ENCODE peak calls at places on chromosomes 13 and 19, in nine cellular contexts. J is upper lobe of left lung; D is esophagus squamous epithelium; W is CD8-positive, alpha-beta memory T cell; A is HFF-Myc; C is IMR-90; P is GM23338; S is uterus; B is K562. F is an unnamed sample.

GRCh38 chr13:44199627-44200207 is 173.9 kb upstream of the SERP2 start:
- DNase-seq in W (no peak), S (no peak), A (no peak), D (no peak), J (no peak), C (no peak), B (no peak), P (no peak), F (no peak)

GRCh38 chr13:57264965-57265364 is 98.0 kb downstream of the PRR20E start:
- DNase-seq in B (no peak), A (no peak), S (no peak), P (no peak), W (no peak), D (no peak), J (no peak), C (no peak), F (no peak)

GRCh38 chr19:10141479-10141878 is 21.8 kb upstream of the EIF3G start:
- DNase-seq in P (no peak), S (no peak), B (no peak), D (no peak), A (no peak), J (peak; percentile 55), C (no peak), W (no peak), F (no peak)

GRCh38 chr13:80251403-80251802 is 89.5 kb downstream of the SPRY2 start:
- DNase-seq in W (no peak), D (no peak), J (no peak), A (peak; percentile 59), B (no peak), S (no peak), C (peak; percentile 60), P (peak; percentile 11), F (no peak)

GRCh38 chr19:28710278-28710677 is 502.7 kb downstream of the UQCRFS1 start:
- DNase-seq in P (peak; percentile 79), C (peak; percentile 67), W (peak; percentile 29), A (peak; percentile 32), J (no peak), D (no peak), S (no peak), B (peak; percentile 45), F (peak; percentile 47)

GRCh38 chr13:80121038-80121437 is 219.9 kb downstream of the SPRY2 start:
- DNase-seq in J (no peak), C (peak; percentile 29), P (no peak), S (no peak), W (no peak), B (no peak), A (no peak), D (no peak), F (no peak)

GRCh38 chr13:42876810-42877550 is 95.6 kb downstream of the FAM216B start:
- DNase-seq in W (no peak), B (no peak), P (no peak), S (no peak), C (peak; percentile 66), J (no peak), A (no peak), D (no peak), F (no peak)

GRCh38 chr19:6226012-6226411 is 53.8 kb downstream of the MLLT1 start:
- DNase-seq in C (no peak), S (no peak), B (no peak), W (no peak), D (no peak), P (no peak), J (no peak), A (no peak), F (no peak)

GRCh38 chr13:44292545-44292944 is 81.1 kb upstream of the SERP2 start:
- DNase-seq in S (no peak), P (no peak), D (no peak), C (no peak), J (no peak), W (no peak), B (no peak), A (no peak), F (no peak)

GRCh38 chr19:35451278-35452096 is 3.4 kb downstream of the FFAR2 start:
- DNase-seq in C (no peak), P (no peak), B (no peak), D (no peak), A (no peak), J (no peak), W (peak; percentile 40), S (no peak), F (no peak)

GRCh38 chr19:55069137-55069858 is 6.3 kb upstream of the RDH13 start:
- DNase-seq in S (no peak), B (peak; percentile 56), J (no peak), D (no peak), P (peak; percentile 81), W (no peak), C (no peak), A (no peak), F (no peak)

GRCh38 chr19:49453757-49454248 is 778 bp downstream of the ALDH16A1 start:
- DNase-seq in D (no peak), P (no peak), W (peak; percentile 20), A (no peak), S (no peak), C (no peak), J (no peak), B (peak; percentile 72), F (no peak)

GRCh38 chr13:51118809-51119431 is 7.8 kb upstream of the C13orf42 start:
- DNase-seq in W (no peak), A (no peak), S (no peak), B (no peak), D (no peak), J (no peak), C (no peak), P (no peak), F (no peak)

GRCh38 chr13:41937388-41937787 is 23.5 kb downstream of the VWA8 start:
- DNase-seq in W (no peak), D (no peak), B (no peak), J (no peak), A (no peak), P (no peak), S (no peak), C (no peak), F (no peak)

GRCh38 chr13:107650081-107650701 is 565.1 kb downstream of the LIG4 start:
- DNase-seq in B (peak; percentile 12), A (no peak), D (no peak), C (peak; percentile 62), P (peak; percentile 83), S (peak; percentile 15), J (peak; percentile 81), W (no peak), F (no peak)

GRCh38 chr13:98761126-98761978 is 8.9 kb upstream of the SLC15A1 start:
- DNase-seq in A (no peak), D (no peak), S (no peak), P (no peak), W (no peak), J (no peak), C (peak; percentile 74), B (no peak), F (no peak)
- H3K4me3 ChIP-seq in A (no peak overlapping the region), D (peak overlapping the region; percentile 31), S (peak overlapping the region; percentile 15), P (no peak overlapping the region), W (no peak overlapping the region), J (peak overlapping the region; percentile 48), C (peak overlapping the region; percentile 14), B (no peak overlapping the region), F (no peak overlapping the region)

DNA sequence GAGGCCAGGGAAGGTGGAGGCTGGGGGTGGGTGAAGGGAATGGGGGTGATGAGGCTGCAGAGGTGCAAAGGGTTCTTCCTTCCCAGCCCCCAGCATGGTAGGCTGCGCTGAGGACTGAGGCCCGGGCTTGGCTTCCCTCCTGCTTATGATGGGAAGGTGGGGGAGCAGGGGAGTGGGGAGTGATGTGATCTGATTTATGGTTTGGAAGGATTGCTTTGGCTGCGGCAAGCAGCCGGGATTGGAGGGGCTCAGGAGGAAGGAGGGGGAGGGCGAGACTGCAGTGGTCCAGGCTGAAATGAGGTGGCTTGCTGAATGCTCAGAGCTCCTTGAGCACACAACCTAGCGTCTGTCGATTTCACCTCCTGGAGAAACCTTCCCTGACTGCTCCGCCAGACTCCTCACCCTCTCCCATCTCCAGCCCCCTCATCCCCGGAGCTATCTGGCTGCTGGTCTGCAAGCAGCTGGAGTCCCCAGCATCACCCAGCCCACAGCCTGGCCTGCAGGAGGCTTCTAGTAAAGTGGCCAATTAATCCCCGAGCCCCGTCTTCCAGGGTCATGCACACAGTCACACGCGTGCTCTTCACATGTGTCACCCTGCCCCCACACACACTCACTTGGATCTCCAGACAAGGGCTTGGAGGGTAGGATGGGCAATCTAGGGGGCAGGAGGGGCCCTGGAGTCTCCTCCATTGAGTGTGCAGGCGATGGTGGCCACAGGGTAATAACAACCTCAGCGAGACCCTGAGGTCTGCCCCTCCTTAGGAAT is 733 bp upstream of the CLEC11A start:
- DNase-seq in B (no peak), W (no peak), C (peak; percentile 6), S (no peak), A (no peak), D (no peak), J (no peak), P (no peak), F (no peak)
- H3K4me3 ChIP-seq in B (no peak overlapping the region), W (no peak overlapping the region), C (peak overlapping the region; percentile 63), S (peak overlapping the region; percentile 66), A (peak overlapping the region; percentile 78), D (peak overlapping the region; percentile 71), J (no peak overlapping the region), P (peak overlapping the region; percentile 88), F (peak overlapping the region; percentile 79)

DNA sequence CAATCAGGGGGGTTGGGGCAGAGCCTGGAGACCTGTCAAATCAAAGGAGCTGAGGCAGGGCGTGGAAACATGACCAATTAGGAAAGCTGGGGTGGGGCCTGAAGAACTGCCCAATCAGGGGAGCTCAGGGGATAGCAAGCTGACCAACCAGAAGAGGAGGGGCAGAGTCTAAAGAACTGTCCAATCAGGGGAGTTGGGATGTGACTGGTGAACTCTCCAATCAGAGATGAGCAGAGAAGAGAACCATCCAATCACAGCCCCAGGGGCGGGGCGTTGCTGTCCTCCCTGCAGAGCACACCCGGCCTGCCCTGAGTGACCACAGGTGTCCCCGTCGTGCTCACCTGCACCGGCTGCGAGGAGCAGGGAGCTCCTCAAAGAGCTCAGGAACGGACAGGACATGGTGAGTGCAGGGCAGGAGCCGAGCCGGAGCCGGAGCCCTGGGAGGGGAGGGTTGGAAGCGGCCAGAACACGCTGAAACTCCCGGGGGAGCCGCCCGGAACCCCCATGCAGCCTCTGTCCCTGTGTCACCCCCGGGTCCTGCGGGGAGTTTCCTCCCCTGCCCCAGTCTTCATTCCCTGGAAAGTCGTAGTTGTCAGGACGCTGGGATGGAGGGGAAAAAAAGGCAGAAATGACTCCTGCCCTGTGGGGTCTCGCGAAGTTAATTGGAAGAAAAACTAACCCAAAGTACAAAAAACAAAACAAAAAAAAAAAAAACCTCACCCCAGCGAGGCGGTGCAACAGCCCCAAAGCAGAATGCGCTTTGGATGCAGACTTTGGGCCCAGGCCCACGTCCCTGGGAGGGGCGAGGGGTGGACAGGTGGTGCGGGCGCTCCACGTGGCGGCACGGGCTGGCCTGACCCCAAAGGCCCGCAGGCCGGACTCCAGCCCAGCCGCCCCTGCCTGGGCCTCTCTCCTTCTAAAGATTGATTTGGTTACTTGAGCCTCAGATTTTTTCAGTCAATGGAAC is at the start of gene ZNF556:
- DNase-seq in J (peak; percentile 61), P (peak; percentile 7), S (peak; percentile 32), B (peak; percentile 64), C (no peak), D (no peak), W (no peak), A (no peak), F (no peak)
- H3K4me3 ChIP-seq in J (no peak within 1 kb of the TSS), P (no peak within 1 kb of the TSS), S (peak within 1 kb of the TSS; percentile 40), B (no peak within 1 kb of the TSS), C (no peak within 1 kb of the TSS), D (peak within 1 kb of the TSS; percentile 54), W (no peak within 1 kb of the TSS), A (no peak within 1 kb of the TSS), F (no peak within 1 kb of the TSS)

DNA sequence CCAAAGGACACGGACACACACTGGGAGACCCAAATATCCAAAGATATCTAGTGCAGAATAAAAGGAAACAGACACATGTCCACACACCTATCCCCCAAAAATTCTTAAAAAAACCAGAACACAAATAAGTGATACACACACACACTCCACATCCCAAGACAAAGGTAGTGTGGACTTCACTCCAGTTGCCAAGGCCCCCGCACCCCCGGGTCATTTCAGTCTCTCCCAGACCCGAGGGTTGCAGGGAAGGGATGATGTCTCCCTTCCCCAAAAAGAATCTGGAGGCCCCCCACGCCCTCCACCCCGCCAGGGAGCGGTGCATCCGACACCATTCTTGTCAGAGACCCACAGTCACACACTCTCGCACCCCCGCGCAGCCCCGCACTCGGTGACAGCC is 407 bp downstream of the DPF1 start:
- DNase-seq in W (no peak), C (no peak), P (no peak), J (no peak), S (no peak), B (no peak), A (no peak), D (no peak), F (no peak)
- H3K4me3 ChIP-seq in W (no peak overlapping the region), C (peak overlapping the region; percentile 54), P (peak overlapping the region; percentile 72), J (peak overlapping the region; percentile 44), S (no peak overlapping the region), B (peak overlapping the region; percentile 67), A (peak overlapping the region; percentile 56), D (peak overlapping the region; percentile 37), F (peak overlapping the region; percentile 84)

F was measured in SK-N-MC.